ENCODE peak calls at places on chromosome 18, in four cellular contexts. Q is HepG2, A is H1, D is GM12878. I is an unnamed sample.
A peak's percentile ranks its signal among the peaks of the same experiment; 100 is the strongest.

GRCh38 chr18:31197676-31198075 is 35.0 kb upstream of the DSC1 start:
- DNase-seq in Q (no peak), A (no peak), D (no peak), I (no peak)

GRCh38 chr18:31508781-31509180 is 10.8 kb downstream of the DSG2 start:
- DNase-seq in D (no peak), A (no peak), Q (no peak), I (no peak)

GRCh38 chr18:941331-941730 is 36.7 kb downstream of the ADCYAP1 start:
- DNase-seq in D (no peak), Q (no peak), A (no peak), I (no peak)

GRCh38 chr18:21386523-21387240 is 144.7 kb downstream of the GREB1L start:
- DNase-seq in D (no peak), A (no peak), Q (no peak), I (no peak)

GRCh38 chr18:46246101-46246500 is 141.9 kb downstream of the HAUS1 start:
- DNase-seq in D (no peak), Q (no peak), A (no peak), I (no peak)

GRCh38 chr18:12598181-12598921 is 59.6 kb downstream of the SPIRE1 start:
- DNase-seq in A (no peak), Q (no peak), D (no peak), I (peak; percentile 28)

GRCh38 chr18:62061812-62062211 is 125.0 kb downstream of the PIGN start:
- DNase-seq in D (no peak), A (no peak), Q (no peak), I (no peak)

GRCh38 chr18:21194871-21195771 is 46.9 kb upstream of the GREB1L start:
- DNase-seq in A (no peak), D (no peak), Q (peak; percentile 24), I (peak; percentile 14)

GRCh38 chr18:29271496-29271895 is 1094.6 kb upstream of the CDH2 start:
- DNase-seq in Q (no peak), D (no peak), A (no peak), I (no peak)

GRCh38 chr18:3135536-3135935 is 84.2 kb downstream of the MYOM1 start:
- DNase-seq in Q (no peak), D (no peak), A (no peak), I (no peak)

GRCh38 chr18:48833701-48834394 is 116.9 kb downstream of the SMAD7 start:
- DNase-seq in A (no peak), D (no peak), Q (no peak), I (no peak)
- TF ChIP-seq KDM1A in A (no peak), D (no peak), Q (no peak), I (no peak)

GRCh38 chr18:79796531-79797390 is 977 bp upstream of the KCNG2 start:
- DNase-seq in Q (no peak), A (no peak), D (no peak), I (no peak)
- TF ChIP-seq EZH2 in Q (no peak), A (no peak), D (no peak), I (no peak)

GRCh38 chr18:23238651-23239349 is 103.5 kb downstream of the CABLES1 start:
- DNase-seq in A (no peak), Q (no peak), D (no peak), I (no peak)

GRCh38 chr18:23236876-23237468 is 101.7 kb downstream of the CABLES1 start:
- DNase-seq in A (no peak), D (no peak), Q (no peak), I (no peak)

GRCh38 chr18:23239350-23239692 is 104.0 kb downstream of the CABLES1 start:
- DNase-seq in A (no peak), D (no peak), Q (no peak), I (no peak)

GRCh38 chr18:23238152-23238531 is 102.9 kb downstream of the CABLES1 start:
- DNase-seq in Q (no peak), A (no peak), D (no peak), I (no peak)

GRCh38 chr18:23237524-23238151 is 102.4 kb downstream of the CABLES1 start:
- DNase-seq in Q (no peak), D (peak; percentile 81), A (no peak), I (no peak)
- TF ChIP-seq KDM1A in Q (no peak), D (no peak), A (no peak), I (no peak)

GRCh38 chr18:80067897-80068296 is 33.7 kb downstream of the RBFA start:
- DNase-seq in A (peak; percentile 24), D (no peak), Q (no peak), I (no peak)
- TF ChIP-seq EZH2 in A (no peak), D (no peak), Q (no peak), I (no peak)

DNA sequence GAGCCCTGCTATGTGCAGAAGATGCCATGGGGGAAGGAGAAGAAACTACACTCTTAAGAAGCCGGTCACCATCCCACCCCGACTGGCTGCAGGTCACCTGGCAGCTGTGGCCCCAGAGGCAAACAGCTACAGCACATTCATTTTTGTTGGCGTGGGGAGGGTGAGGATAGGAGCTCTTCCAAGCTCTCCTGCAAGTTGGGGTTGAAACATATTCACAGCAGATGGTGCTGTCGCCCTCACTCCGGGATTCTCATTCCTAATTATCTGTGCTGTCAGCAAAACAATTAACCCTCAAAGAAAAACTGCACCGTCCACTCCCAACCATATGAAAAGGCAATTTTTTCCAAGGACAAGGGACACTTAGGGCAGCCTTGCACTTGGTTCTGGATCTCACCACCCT is 68.7 kb downstream of the ZBTB7C start:
- DNase-seq in D (no peak), A (no peak), Q (no peak), I (no peak)
- TF ChIP-seq KDM1A in D (no peak), A (no peak), Q (no peak), I (no peak)

GRCh38 chr18:77250501-77250925 is 865 bp downstream of the GALR1 start:
- DNase-seq in A (peak; percentile 74), Q (no peak), D (no peak), I (no peak)
- TF ChIP-seq EZH2 in A (peak; percentile 74), Q (no peak), D (no peak), I (no peak)

GRCh38 chr18:6764382-6764781 is 34.9 kb downstream of the ARHGAP28 start:
- DNase-seq in D (no peak), Q (no peak), A (no peak), I (no peak)

GRCh38 chr18:6759579-6759978 is 30.1 kb downstream of the ARHGAP28 start:
- DNase-seq in A (no peak), Q (no peak), D (no peak), I (no peak)

GRCh38 chr18:6757966-6758365 is 28.4 kb downstream of the ARHGAP28 start:
- DNase-seq in A (no peak), D (no peak), Q (no peak), I (no peak)

DNA sequence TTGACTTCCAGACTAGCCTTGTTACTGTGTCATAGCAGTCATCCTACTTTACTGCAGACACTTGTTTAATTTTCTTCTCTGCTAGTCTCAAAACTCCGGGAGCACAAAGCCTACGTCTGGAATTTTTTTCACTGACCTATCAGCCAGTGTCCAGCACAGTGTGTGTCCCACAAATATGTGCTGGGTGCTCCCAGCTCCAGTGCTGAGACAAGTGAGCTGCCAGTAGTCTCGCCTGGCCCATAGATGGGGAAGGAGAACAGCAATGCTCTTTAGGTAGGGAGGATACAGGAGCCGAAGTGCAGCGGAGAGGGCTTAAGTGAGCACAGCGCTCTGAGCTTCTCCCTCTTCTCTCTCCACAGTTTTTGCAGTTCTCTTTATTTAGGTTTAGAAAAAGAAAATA is 34.0 kb downstream of the ARHGAP28 start:
- DNase-seq in A (no peak), Q (no peak), D (no peak), I (no peak)
- TF ChIP-seq KDM1A in A (no peak), Q (no peak), D (no peak), I (no peak)